ENCODE peak calls at places on chromosome 22, in four cellular contexts. One of them, this sample, is unnamed.

GRCh38 chr22:33606495-33606894 is 313.8 kb downstream of the LARGE1 start:
- DNase-seq in HAP-1: no peak
- DNase-seq in germinal center: no peak
- DNase-seq in LNCaP clone FGC: no peak
- DNase-seq in this sample: no peak

GRCh38 chr22:37563153-37564081 is 3.1 kb downstream of the CDC42EP1 start:
- DNase-seq in HAP-1: peak
- DNase-seq in germinal center: no peak
- DNase-seq in LNCaP clone FGC: no peak
- DNase-seq in this sample: no peak

GRCh38 chr22:23550049-23550650 is 29.9 kb downstream of the IGLL1 start:
- DNase-seq in germinal center: no peak
- DNase-seq in LNCaP clone FGC: no peak
- DNase-seq in HAP-1: no peak
- DNase-seq in this sample: no peak

GRCh38 chr22:50262460-50262911 is 1.0 kb upstream of the MAPK12 start:
- DNase-seq in HAP-1: no peak
- DNase-seq in germinal center: no peak
- DNase-seq in LNCaP clone FGC: no peak
- DNase-seq in this sample: no peak

GRCh38 chr22:30014244-30014643 is 66.0 kb upstream of the HORMAD2 start:
- DNase-seq in LNCaP clone FGC: no peak
- DNase-seq in germinal center: no peak
- DNase-seq in HAP-1: no peak
- DNase-seq in this sample: no peak

GRCh38 chr22:24707477-24707816 is 67.1 kb downstream of the PIWIL3 start:
- DNase-seq in germinal center: no peak
- DNase-seq in LNCaP clone FGC: no peak
- DNase-seq in HAP-1: no peak
- DNase-seq in this sample: peak

GRCh38 chr22:27992294-27993165 is 73.5 kb upstream of the PITPNB start:
- DNase-seq in HAP-1: no peak
- DNase-seq in germinal center: no peak
- DNase-seq in LNCaP clone FGC: no peak
- DNase-seq in this sample: no peak

GRCh38 chr22:44957267-44957905 is 52.4 kb downstream of the PHF21B start:
- DNase-seq in HAP-1: no peak
- DNase-seq in LNCaP clone FGC: no peak
- DNase-seq in germinal center: no peak
- DNase-seq in this sample: no peak

GRCh38 chr22:46587492-46588278 is 32.5 kb upstream of the GRAMD4 start:
- DNase-seq in germinal center: peak
- DNase-seq in HAP-1: no peak
- DNase-seq in LNCaP clone FGC: no peak
- DNase-seq in this sample: no peak

GRCh38 chr22:41300661-41301060 is 664 bp upstream of the ZC3H7B start:
- DNase-seq in HAP-1: no peak
- DNase-seq in germinal center: no peak
- DNase-seq in LNCaP clone FGC: no peak
- DNase-seq in this sample: no peak

GRCh38 chr22:40611606-40612005 is 24.9 kb downstream of the MRTFA start:
- DNase-seq in germinal center: no peak
- DNase-seq in LNCaP clone FGC: no peak
- DNase-seq in HAP-1: no peak
- DNase-seq in this sample: no peak

GRCh38 chr22:27972732-27973698 is 54.0 kb upstream of the PITPNB start:
- DNase-seq in HAP-1: no peak
- DNase-seq in germinal center: no peak
- DNase-seq in LNCaP clone FGC: no peak
- DNase-seq in this sample: no peak

GRCh38 chr22:19974935-19975706 is 33.5 kb upstream of the TXNRD2 start:
- DNase-seq in HAP-1: no peak
- DNase-seq in LNCaP clone FGC: no peak
- DNase-seq in germinal center: no peak
- DNase-seq in this sample: no peak

GRCh38 chr22:27358096-27358870 is 443.3 kb downstream of the MN1 start:
- DNase-seq in LNCaP clone FGC: no peak
- DNase-seq in germinal center: no peak
- DNase-seq in HAP-1: no peak
- DNase-seq in this sample: no peak

GRCh38 chr22:31603081-31603525 is 58.9 kb downstream of the PISD start:
- DNase-seq in LNCaP clone FGC: no peak
- DNase-seq in germinal center: no peak
- DNase-seq in HAP-1: no peak
- DNase-seq in this sample: no peak

GRCh38 chr22:31290494-31291402 is 1.5 kb downstream of the PIK3IP1 start:
- DNase-seq in germinal center: peak
- DNase-seq in HAP-1: peak
- DNase-seq in LNCaP clone FGC: peak
- DNase-seq in this sample: peak

GRCh38 chr22:19576460-19577421 is 52.5 kb upstream of the CLDN5 start:
- DNase-seq in HAP-1: no peak
- DNase-seq in germinal center: no peak
- DNase-seq in LNCaP clone FGC: no peak
- DNase-seq in this sample: no peak

GRCh38 chr22:50190182-50190951 is 4.7 kb downstream of the TRABD start:
- DNase-seq in LNCaP clone FGC: no peak
- DNase-seq in HAP-1: peak
- DNase-seq in germinal center: peak
- DNase-seq in this sample: peak

GRCh38 chr22:30744224-30744623 is 49.5 kb downstream of the OSBP2 start:
- DNase-seq in LNCaP clone FGC: no peak
- DNase-seq in germinal center: no peak
- DNase-seq in HAP-1: no peak
- DNase-seq in this sample: no peak

GRCh38 chr22:44369916-44370804 is 57.4 kb upstream of the SHISAL1 start:
- DNase-seq in LNCaP clone FGC: no peak
- DNase-seq in HAP-1: no peak
- DNase-seq in germinal center: no peak
- DNase-seq in this sample: peak

GRCh38 chr22:50314455-50315288 is 7.2 kb upstream of the PLXNB2 start:
- DNase-seq in germinal center: peak
- DNase-seq in HAP-1: no peak
- DNase-seq in LNCaP clone FGC: no peak
- DNase-seq in this sample: no peak

GRCh38 chr22:42385691-42386090 is 46.5 kb downstream of the NFAM1 start:
- DNase-seq in LNCaP clone FGC: no peak
- DNase-seq in HAP-1: no peak
- DNase-seq in germinal center: no peak
- DNase-seq in this sample: no peak

GRCh38 chr22:36056980-36057379 is 28.4 kb upstream of the RBFOX2 start:
- DNase-seq in LNCaP clone FGC: no peak
- DNase-seq in HAP-1: no peak
- DNase-seq in germinal center: no peak
- DNase-seq in this sample: no peak

GRCh38 chr22:26674211-26675190 is 17.1 kb downstream of the MIAT start:
- DNase-seq in germinal center: peak
- DNase-seq in HAP-1: no peak
- DNase-seq in LNCaP clone FGC: no peak
- DNase-seq in this sample: no peak

GRCh38 chr22:21754523-21755128 is 19.0 kb upstream of the YPEL1 start:
- DNase-seq in LNCaP clone FGC: no peak
- DNase-seq in germinal center: peak
- DNase-seq in HAP-1: no peak
- DNase-seq in this sample: no peak

GRCh38 chr22:37172266-37173245 is 15.5 kb downstream of the C1QTNF6 start:
- DNase-seq in germinal center: no peak
- DNase-seq in LNCaP clone FGC: no peak
- DNase-seq in HAP-1: no peak
- DNase-seq in this sample: no peak

GRCh38 chr22:50141891-50142363 is 28.6 kb upstream of the PANX2 start:
- DNase-seq in germinal center: no peak
- DNase-seq in LNCaP clone FGC: peak
- DNase-seq in HAP-1: no peak
- DNase-seq in this sample: peak

GRCh38 chr22:45628508-45628907 is 43.1 kb upstream of the ATXN10 start:
- DNase-seq in HAP-1: peak
- DNase-seq in LNCaP clone FGC: no peak
- DNase-seq in germinal center: no peak
- DNase-seq in this sample: no peak

GRCh38 chr22:41532908-41533825 is 11.1 kb downstream of the POLR3H start:
- DNase-seq in germinal center: peak
- DNase-seq in LNCaP clone FGC: no peak
- DNase-seq in HAP-1: peak
- DNase-seq in this sample: peak

GRCh38 chr22:44880588-44881245 is 128.3 kb downstream of the ARHGAP8 start:
- DNase-seq in LNCaP clone FGC: no peak
- DNase-seq in HAP-1: no peak
- DNase-seq in germinal center: no peak
- DNase-seq in this sample: no peak

GRCh38 chr22:16603448-16603768 is 10.8 kb upstream of the CCT8L2 start:
- DNase-seq in germinal center: no peak
- DNase-seq in LNCaP clone FGC: no peak
- DNase-seq in HAP-1: peak
- DNase-seq in this sample: no peak

GRCh38 chr22:45211435-45211834 is 29.3 kb downstream of the KIAA0930 start:
- DNase-seq in germinal center: no peak
- DNase-seq in LNCaP clone FGC: no peak
- DNase-seq in HAP-1: no peak
- DNase-seq in this sample: no peak

GRCh38 chr22:17841836-17842235 is 67.6 kb upstream of the BID start:
- DNase-seq in LNCaP clone FGC: no peak
- DNase-seq in HAP-1: no peak
- DNase-seq in germinal center: no peak
- DNase-seq in this sample: no peak

GRCh38 chr22:49015459-49015858 is 812.2 kb downstream of the BRD1 start:
- DNase-seq in germinal center: no peak
- DNase-seq in LNCaP clone FGC: no peak
- DNase-seq in HAP-1: no peak
- DNase-seq in this sample: no peak

GRCh38 chr22:19631899-19632670 is 82.2 kb upstream of the SEPTIN5 start:
- DNase-seq in germinal center: peak
- DNase-seq in HAP-1: peak
- DNase-seq in LNCaP clone FGC: no peak
- DNase-seq in this sample: no peak

GRCh38 chr22:40237241-40237640 is 59.5 kb downstream of the TNRC6B start:
- DNase-seq in germinal center: peak
- DNase-seq in HAP-1: no peak
- DNase-seq in LNCaP clone FGC: no peak
- DNase-seq in this sample: no peak

GRCh38 chr22:49197500-49197899 is 630.2 kb downstream of the BRD1 start:
- DNase-seq in germinal center: no peak
- DNase-seq in LNCaP clone FGC: no peak
- DNase-seq in HAP-1: no peak
- DNase-seq in this sample: no peak